ENCODE peak calls at places on chromosomes 12 and 14, in four cellular contexts. C is fibroblast of mammary gland; L is testis; I is CD8-positive, alpha-beta T cell. R is an unnamed sample.

GRCh38 chr14:61193471-61193870 is 87.7 kb downstream of the TMEM30B start:
- DNase-seq in I (no peak), L (no peak), C (no peak), R (no peak)

GRCh38 chr12:70043490-70044138 is 199.6 kb upstream of the CNOT2 start:
- DNase-seq in L (no peak), C (peak; percentile 10), I (no peak), R (peak; percentile 33)

GRCh38 chr12:113586461-113586860 is 114.8 kb upstream of the LHX5 start:
- DNase-seq in I (no peak), C (no peak), L (no peak), R (no peak)

GRCh38 chr14:23296012-23296777 is 6.5 kb downstream of the PPP1R3E start:
- DNase-seq in I (no peak), L (peak; percentile 46), C (no peak), R (no peak)

GRCh38 chr12:114438635-114439256 is 32.8 kb upstream of the TBX5 start:
- DNase-seq in I (no peak), L (no peak), C (no peak), R (no peak)

GRCh38 chr12:74415633-74416032 is 122.0 kb upstream of the ATXN7L3B start:
- DNase-seq in I (no peak), C (peak; percentile 21), L (no peak), R (peak; percentile 39)

GRCh38 chr14:96345669-96346068 is 17.5 kb downstream of the ATG2B start:
- DNase-seq in I (no peak), L (no peak), C (no peak), R (no peak)

GRCh38 chr12:6827437-6827894 is 741 bp upstream of the P3H3 start:
- DNase-seq in L (peak; percentile 91), C (peak; percentile 83), I (no peak), R (peak; percentile 80)

GRCh38 chr14:93316716-93317115 is 16.1 kb downstream of the BTBD7 start:
- DNase-seq in L (no peak), I (no peak), C (no peak), R (no peak)

GRCh38 chr12:11630046-11630706 is 19.3 kb upstream of the ETV6 start:
- DNase-seq in I (no peak), C (no peak), L (no peak), R (no peak)

GRCh38 chr14:103887557-103888115 is 40.3 kb upstream of the PPP1R13B start:
- DNase-seq in L (no peak), C (no peak), I (no peak), R (no peak)

GRCh38 chr14:75831971-75832370 is 149.8 kb downstream of the TGFB3 start:
- DNase-seq in I (no peak), L (no peak), C (peak; percentile 84), R (peak; percentile 31)

GRCh38 chr14:52266179-52266578 is 1.3 kb upstream of the PTGDR start:
- DNase-seq in C (peak; percentile 98), L (peak; percentile 21), I (no peak), R (peak; percentile 82)

GRCh38 chr14:96095581-96096476 is 56.7 kb downstream of the C14orf132 start:
- DNase-seq in I (no peak), C (peak; percentile 82), L (no peak), R (peak; percentile 72)

GRCh38 chr14:76056128-76056527 is 70.6 kb downstream of the IFT43 start:
- DNase-seq in I (no peak), L (no peak), C (peak; percentile 21), R (peak; percentile 11)

GRCh38 chr12:108597559-108598471 is at the start of gene TMEM119:
- DNase-seq in I (no peak), C (peak; percentile 85), L (no peak), R (no peak)

GRCh38 chr12:6336079-6336858 is 5.6 kb downstream of the TNFRSF1A start:
- DNase-seq in C (peak; percentile 100), I (peak; percentile 73), L (peak; percentile 92), R (peak; percentile 100)

GRCh38 chr12:67740706-67741105 is 92.2 kb downstream of the DYRK2 start:
- DNase-seq in L (no peak), I (no peak), C (no peak), R (no peak)

GRCh38 chr14:75450381-75451276 is 22.8 kb downstream of the JDP2 start:
- DNase-seq in L (no peak), I (no peak), C (peak; percentile 51), R (no peak)

GRCh38 chr12:113469893-113470743 is 1.6 kb downstream of the LHX5 start:
- DNase-seq in I (no peak), L (no peak), C (no peak), R (no peak)

GRCh38 chr14:22391908-22392307 is 197.1 kb downstream of the DAD1 start:
- DNase-seq in C (peak; percentile 60), L (peak; percentile 68), I (no peak), R (peak; percentile 86)

GRCh38 chr12:39103552-39104165 is 198.3 kb upstream of the CPNE8 start:
- DNase-seq in I (no peak), L (peak; percentile 19), C (peak; percentile 76), R (peak; percentile 77)

GRCh38 chr14:68910540-68910939 is 68.6 kb downstream of the ACTN1 start:
- DNase-seq in L (no peak), I (no peak), C (peak; percentile 21), R (peak; percentile 28)

GRCh38 chr12:83823386-83824045 is 1089.1 kb downstream of the SLC6A15 start:
- DNase-seq in L (peak; percentile 67), I (no peak), C (peak; percentile 15), R (peak; percentile 21)

GRCh38 chr12:96132819-96133218 is 61.4 kb upstream of the ELK3 start:
- DNase-seq in C (no peak), I (no peak), L (no peak), R (no peak)

GRCh38 chr14:82565825-82566224 is 1032.2 kb upstream of the SEL1L start:
- DNase-seq in C (no peak), L (no peak), I (no peak), R (no peak)

GRCh38 chr14:47278233-47278842 is 397.1 kb downstream of the MDGA2 start:
- DNase-seq in C (peak; percentile 40), I (no peak), L (peak; percentile 80), R (peak; percentile 36)

GRCh38 chr12:49331360-49332222 is 5.4 kb downstream of the C1QL4 start:
- DNase-seq in C (peak; percentile 83), L (peak; percentile 85), I (no peak), R (peak; percentile 86)

GRCh38 chr12:25438638-25439037 is 114.4 kb downstream of the LMNTD1 start:
- DNase-seq in C (peak; percentile 88), L (no peak), I (no peak), R (peak; percentile 18)

GRCh38 chr12:75208851-75209781 is 523 bp downstream of the KCNC2 start:
- DNase-seq in I (no peak), L (peak; percentile 25), C (peak; percentile 21), R (peak; percentile 43)

GRCh38 chr14:96192975-96193805 is 11.4 kb upstream of the BDKRB2 start:
- DNase-seq in I (no peak), C (no peak), L (no peak), R (no peak)

GRCh38 chr14:55419663-55420062 is 8.0 kb upstream of the ATG14 start:
- DNase-seq in L (no peak), I (no peak), C (no peak), R (no peak)

GRCh38 chr14:55102141-55102547 is 26.9 kb upstream of the LGALS3 start:
- DNase-seq in L (peak; percentile 71), I (peak; percentile 68), C (peak; percentile 100), R (peak; percentile 100)

GRCh38 chr12:29116414-29116813 is 32.7 kb upstream of the FAR2 start:
- DNase-seq in C (no peak), L (no peak), I (no peak), R (no peak)

GRCh38 chr12:84276215-84276614 is 636.4 kb downstream of the SLC6A15 start:
- DNase-seq in C (no peak), L (no peak), I (no peak), R (no peak)

GRCh38 chr12:12992418-12993175 is 7.5 kb downstream of the HEBP1 start:
- DNase-seq in I (no peak), C (peak; percentile 94), L (peak; percentile 38), R (peak; percentile 97)
- H3K4me3 ChIP-seq in I (no peak overlapping the region), C (no peak overlapping the region), L (no peak overlapping the region), R (peak overlapping the region; percentile 48)

GRCh38 chr12:56040963-56041578 is 647 bp upstream of the RPS26 start:
- DNase-seq in I (no peak), L (no peak), C (no peak), R (no peak)

GRCh38 chr12:56041579-56042429 is at the start of gene RPS26:
- DNase-seq in C (peak; percentile 100), L (peak; percentile 97), I (peak; percentile 92), R (peak; percentile 100)

GRCh38 chr12:56038022-56038665 is 3.6 kb upstream of the RPS26 start:
- DNase-seq in C (no peak), L (no peak), I (no peak), R (no peak)

GRCh38 chr12:56042430-56043203 is 899 bp downstream of the RPS26 start:
- DNase-seq in C (no peak), L (no peak), I (no peak), R (no peak)

DNA sequence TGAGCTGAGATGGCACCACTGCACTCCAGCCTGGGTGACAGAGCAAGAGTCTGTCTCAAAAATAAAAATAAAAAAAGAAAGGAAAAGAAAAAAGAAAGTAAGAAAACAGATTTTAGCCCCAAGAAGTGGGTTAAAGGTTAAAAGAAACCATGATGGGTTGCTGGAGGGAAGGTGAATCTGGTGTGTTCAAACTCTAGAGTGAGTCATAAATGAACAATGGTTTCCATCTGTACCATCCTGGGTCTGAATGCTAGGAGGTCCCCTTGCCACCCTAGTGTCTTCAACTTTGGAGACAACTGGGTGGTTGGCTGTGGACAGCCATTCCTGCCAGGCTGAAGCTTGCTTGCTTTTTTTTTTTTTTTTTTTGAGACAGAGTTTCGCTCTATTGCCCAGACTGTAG is 1.6 kb upstream of the RPS26 start:
- DNase-seq in L (no peak), I (no peak), C (no peak), R (no peak)
- TF ChIP-seq CTCF in L (no peak), I (no peak), C (no peak), R (no peak)

DNA sequence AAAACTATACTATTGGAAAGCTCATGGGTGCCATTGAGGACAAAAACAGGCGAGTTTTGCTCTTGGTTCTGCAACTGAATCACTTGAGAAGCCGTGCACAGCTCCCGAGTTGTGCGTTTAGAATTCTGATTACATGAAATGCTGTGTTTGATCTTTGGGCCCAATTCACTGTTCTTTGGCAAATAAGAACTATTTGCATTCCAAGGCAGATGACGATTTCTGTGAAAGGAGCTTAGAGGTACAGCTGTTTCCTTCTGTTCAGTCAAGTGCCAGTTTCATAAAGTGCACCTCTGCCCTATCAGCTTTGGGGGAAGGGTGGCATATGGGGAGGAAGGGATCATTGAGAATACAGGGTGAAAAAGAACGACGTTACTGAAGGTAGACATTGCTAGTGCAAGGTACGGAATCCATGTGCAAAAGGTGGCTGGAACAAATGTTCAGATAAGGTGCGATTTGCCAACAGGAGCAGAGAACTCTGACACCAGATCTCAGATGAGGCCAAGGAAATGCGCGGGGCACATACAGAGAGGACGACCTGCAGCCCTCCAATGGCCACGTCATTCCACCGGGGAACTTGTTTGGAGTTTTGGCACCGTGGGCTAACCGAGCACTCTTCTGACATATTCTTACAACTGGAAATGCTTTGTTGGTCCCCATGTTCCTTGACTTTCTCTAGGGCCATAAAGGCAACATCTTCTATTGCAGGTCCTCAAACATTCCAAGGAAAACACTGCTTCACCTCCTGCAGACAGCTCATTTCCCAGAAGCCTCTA is 30.1 kb downstream of the TCHP start:
- DNase-seq in L (no peak), I (no peak), C (no peak), R (no peak)
- H3K4me3 ChIP-seq in L (no peak overlapping the region), I (no peak overlapping the region), C (no peak overlapping the region), R (no peak overlapping the region)

DNA sequence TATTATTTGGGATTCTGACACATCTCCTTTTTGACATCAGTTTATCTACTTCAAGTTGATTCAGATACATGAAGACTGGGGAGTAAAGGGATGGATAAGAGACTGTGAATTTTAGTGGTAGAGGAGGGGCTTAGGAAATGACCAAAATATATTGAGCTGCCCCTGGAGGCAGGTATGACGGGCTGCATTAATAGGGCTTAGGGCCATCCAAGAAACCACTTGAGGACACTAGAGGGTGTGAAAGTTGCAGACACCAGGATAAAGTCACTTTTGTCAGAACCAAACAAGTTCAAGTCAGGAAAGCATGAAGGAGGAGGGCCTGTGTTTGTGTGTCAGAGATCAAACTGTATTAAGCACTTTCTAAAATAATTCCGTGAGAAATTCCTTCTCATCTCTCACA is 137.1 kb downstream of the SLC38A1 start:
- DNase-seq in C (peak; percentile 7), L (no peak), I (no peak), R (no peak)
- TF ChIP-seq CTCF in C (no peak), L (no peak), I (no peak), R (no peak)